ENCODE peak calls at places on chromosomes 13 and 19, in eight cellular contexts. M is GM12878, S is K562, E is uterus, Q is AG04450, N is BJ, A is mucosa of descending colon, X is thoracic aorta. Z is an unnamed sample.

GRCh38 chr13:51821666-51822065 is 17.7 kb upstream of the DHRS12 start:
- DNase-seq in M (no peak), S (no peak), E (no peak), Q (no peak), N (no peak), A (no peak), X (no peak), Z (no peak)

GRCh38 chr19:51439021-51439465 is 19.2 kb downstream of the SIGLEC8 start:
- DNase-seq in M (no peak), S (peak), E (no peak), Q (no peak), N (no peak), A (peak), X (no peak), Z (no peak)

GRCh38 chr13:29926077-29926476 is 75.7 kb upstream of the UBL3 start:
- DNase-seq in M (no peak), S (no peak), E (no peak), Q (no peak), N (no peak), A (no peak), X (no peak), Z (no peak)

GRCh38 chr13:21673592-21674270 is 2.9 kb downstream of the FGF9 start:
- DNase-seq in M (no peak), S (peak), E (no peak), Q (no peak), N (no peak), A (peak), X (no peak), Z (no peak)

GRCh38 chr19:43901395-43902390 is 33.4 kb downstream of the ZNF45 start:
- DNase-seq in M (peak), S (peak), E (peak), Q (peak), N (peak), A (peak), X (no peak), Z (peak)

GRCh38 chr13:32075150-32075851 is 43.7 kb downstream of the FRY start:
- DNase-seq in M (no peak), S (no peak), E (no peak), Q (no peak), N (no peak), A (no peak), X (no peak), Z (no peak)

GRCh38 chr19:22634450-22634827 is 315 bp downstream of the ZNF492 start:
- DNase-seq in M (no peak), S (no peak), E (no peak), Q (no peak), N (no peak), A (no peak), X (no peak), Z (no peak)

GRCh38 chr13:76226941-76227340 is 590.8 kb downstream of the LMO7 start:
- DNase-seq in M (no peak), S (no peak), E (no peak), Q (peak), N (no peak), A (no peak), X (no peak), Z (no peak)

GRCh38 chr13:48403151-48403631 is 9.7 kb downstream of the LPAR6 start:
- DNase-seq in M (peak), S (no peak), E (no peak), Q (no peak), N (no peak), A (no peak), X (no peak), Z (no peak)

GRCh38 chr13:69817333-69817732 is 290.3 kb upstream of the ATXN8OS start:
- DNase-seq in M (no peak), S (no peak), E (no peak), Q (no peak), N (no peak), A (no peak), X (no peak), Z (no peak)
- TF ChIP-seq CTCF in M (no peak), S (no peak), E (no peak), Q (no peak), N (no peak), A (no peak), X (no peak), Z (no peak)

GRCh38 chr19:8357007-8357521 is 6.9 kb upstream of the ANGPTL4 start:
- DNase-seq in M (no peak), S (no peak), E (no peak), Q (no peak), N (no peak), A (no peak), X (no peak), Z (no peak)

GRCh38 chr19:8361921-8362793 is 1.8 kb upstream of the ANGPTL4 start:
- DNase-seq in M (no peak), S (no peak), E (peak), Q (peak), N (peak), A (peak), X (peak), Z (peak)

GRCh38 chr19:8363803-8364771 is at the start of gene ANGPTL4:
- DNase-seq in M (no peak), S (peak), E (peak), Q (no peak), N (no peak), A (peak), X (peak), Z (no peak)

GRCh38 chr19:8358948-8359347 is 5.0 kb upstream of the ANGPTL4 start:
- DNase-seq in M (no peak), S (no peak), E (no peak), Q (no peak), N (no peak), A (no peak), X (no peak), Z (no peak)

GRCh38 chr19:8360196-8360595 is 3.8 kb upstream of the ANGPTL4 start:
- DNase-seq in M (no peak), S (no peak), E (no peak), Q (no peak), N (no peak), A (no peak), X (no peak), Z (no peak)
- H3K4me3 ChIP-seq in M (no peak), S (no peak), E (no peak), Q (no peak), N (no peak), A (no peak), X (no peak), Z (no peak)

DNA sequence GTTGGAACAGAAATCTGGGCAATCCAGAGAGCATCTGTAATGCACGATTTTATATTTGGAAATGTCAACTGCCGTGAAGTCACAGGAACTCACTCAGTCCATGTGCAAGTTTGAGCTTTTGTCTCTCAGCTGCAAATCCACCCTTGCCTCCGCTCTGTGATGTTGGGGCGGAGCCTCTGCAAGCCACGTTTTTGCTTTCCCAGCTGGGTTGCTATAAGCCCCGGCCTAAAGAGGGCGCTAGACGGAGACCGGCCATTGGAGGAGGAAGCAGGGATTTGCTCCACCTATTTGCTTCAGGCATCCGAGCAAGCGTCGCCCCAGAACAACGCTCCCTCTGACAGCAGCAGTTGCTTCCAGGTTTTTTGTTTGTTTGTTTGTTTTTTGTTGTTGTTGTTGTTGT is 56.2 kb downstream of the TRPM4 start:
- DNase-seq in M (no peak), S (peak), E (no peak), Q (no peak), N (no peak), A (no peak), X (no peak), Z (no peak)
- TF ChIP-seq CTCF in M (no peak), S (peak), E (no peak), Q (no peak), N (peak), A (no peak), X (no peak), Z (no peak)

GRCh38 chr19:5111051-5111450 is 142.1 kb downstream of the KDM4B start:
- DNase-seq in M (no peak), S (no peak), E (no peak), Q (no peak), N (no peak), A (no peak), X (no peak), Z (no peak)
- H3K4me3 ChIP-seq in M (no peak), S (no peak), E (no peak), Q (no peak), N (no peak), A (no peak), X (no peak), Z (no peak)

DNA sequence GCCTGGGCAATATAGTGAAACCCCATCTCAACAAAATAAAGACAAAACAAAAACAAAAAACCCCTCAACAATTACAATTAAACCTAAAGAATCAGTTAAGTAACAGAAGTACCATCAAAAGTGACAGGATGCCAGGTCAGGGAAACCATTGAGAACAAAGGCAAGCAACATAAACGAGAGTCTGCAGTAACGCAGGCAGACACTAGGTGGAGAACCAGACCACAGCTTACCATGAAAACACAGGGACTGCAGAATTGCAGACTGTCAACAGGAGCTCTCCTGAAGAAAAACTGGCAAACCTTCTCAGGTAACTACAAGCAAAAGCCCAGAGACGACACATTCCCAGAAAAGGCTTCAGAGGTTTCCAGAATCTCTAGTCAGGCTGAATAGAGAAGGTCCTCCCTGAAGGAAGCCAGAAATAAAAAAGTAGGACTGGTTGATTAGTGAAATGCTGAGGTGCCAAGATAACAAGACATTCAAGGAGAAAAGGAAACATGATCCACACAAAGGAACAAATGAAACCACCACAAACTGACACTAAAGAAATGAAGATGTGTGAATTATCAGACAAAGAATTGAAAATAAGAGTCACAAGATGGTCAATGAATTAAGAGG is 2.2 kb upstream of the ZNF665 start:
- DNase-seq in M (peak), S (peak), E (peak), Q (peak), N (no peak), A (no peak), X (peak), Z (no peak)
- TF ChIP-seq CTCF in M (peak), S (peak), E (peak), Q (peak), N (peak), A (peak), X (peak), Z (peak)

GRCh38 chr13:108496364-108497215 is 132.8 kb upstream of the MYO16 start:
- DNase-seq in M (no peak), S (no peak), E (no peak), Q (no peak), N (no peak), A (no peak), X (no peak), Z (no peak)
- H3K4me3 ChIP-seq in M (no peak), S (peak), E (no peak), Q (no peak), N (no peak), A (no peak), X (peak), Z (no peak)

GRCh38 chr19:42117076-42117475 is 15.2 kb downstream of the POU2F2 start:
- DNase-seq in M (no peak), S (no peak), E (no peak), Q (no peak), N (no peak), A (no peak), X (no peak), Z (no peak)

GRCh38 chr19:42115705-42116104 is 16.5 kb downstream of the POU2F2 start:
- DNase-seq in M (no peak), S (no peak), E (no peak), Q (no peak), N (no peak), A (no peak), X (no peak), Z (no peak)

GRCh38 chr19:42114412-42114811 is 17.8 kb downstream of the POU2F2 start:
- DNase-seq in M (peak), S (no peak), E (no peak), Q (no peak), N (no peak), A (no peak), X (no peak), Z (no peak)

GRCh38 chr19:42115219-42115618 is 17.0 kb downstream of the POU2F2 start:
- DNase-seq in M (no peak), S (no peak), E (no peak), Q (no peak), N (no peak), A (no peak), X (no peak), Z (no peak)

DNA sequence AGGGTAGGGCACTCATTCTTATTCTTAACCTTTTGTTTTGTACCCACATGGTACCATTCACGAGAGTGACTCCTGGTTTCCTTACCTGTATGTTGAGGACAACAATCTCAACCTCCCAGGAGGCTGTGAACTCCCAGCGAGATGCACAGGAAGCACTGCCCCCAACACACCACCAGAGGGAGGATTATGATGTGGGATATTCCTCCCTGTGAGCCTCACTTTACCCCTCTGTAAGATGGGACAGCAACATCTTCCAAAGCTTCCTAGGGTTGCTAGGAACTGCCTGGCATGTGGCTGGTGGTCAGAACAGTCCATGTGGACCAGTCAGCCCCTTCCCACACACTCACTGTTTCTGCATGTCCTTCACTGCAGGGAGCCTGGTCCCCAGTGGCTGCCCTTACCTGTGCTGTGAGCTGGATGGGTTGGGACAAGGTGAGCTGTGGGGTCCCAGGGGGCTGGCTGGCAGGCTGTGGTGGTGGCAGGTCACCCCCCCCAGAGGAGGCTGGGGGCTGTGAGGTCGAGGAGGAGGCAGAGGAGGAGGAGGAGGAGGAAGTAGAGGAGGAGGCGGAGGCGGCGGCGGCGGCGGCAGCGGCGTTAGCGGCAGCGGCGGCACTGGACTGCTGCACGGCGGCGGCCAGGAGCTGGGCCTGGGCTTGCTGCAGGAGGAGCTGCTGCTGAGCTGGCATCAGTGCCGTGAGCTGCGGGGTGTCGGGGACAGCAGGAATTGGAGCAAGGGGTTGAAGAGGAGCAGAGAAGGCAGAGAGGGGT is 15.8 kb downstream of the POU2F2 start:
- DNase-seq in M (no peak), S (no peak), E (no peak), Q (no peak), N (no peak), A (no peak), X (no peak), Z (no peak)
- TF ChIP-seq CTCF in M (peak), S (peak), E (no peak), Q (peak), N (peak), A (no peak), X (no peak), Z (no peak)

DNA sequence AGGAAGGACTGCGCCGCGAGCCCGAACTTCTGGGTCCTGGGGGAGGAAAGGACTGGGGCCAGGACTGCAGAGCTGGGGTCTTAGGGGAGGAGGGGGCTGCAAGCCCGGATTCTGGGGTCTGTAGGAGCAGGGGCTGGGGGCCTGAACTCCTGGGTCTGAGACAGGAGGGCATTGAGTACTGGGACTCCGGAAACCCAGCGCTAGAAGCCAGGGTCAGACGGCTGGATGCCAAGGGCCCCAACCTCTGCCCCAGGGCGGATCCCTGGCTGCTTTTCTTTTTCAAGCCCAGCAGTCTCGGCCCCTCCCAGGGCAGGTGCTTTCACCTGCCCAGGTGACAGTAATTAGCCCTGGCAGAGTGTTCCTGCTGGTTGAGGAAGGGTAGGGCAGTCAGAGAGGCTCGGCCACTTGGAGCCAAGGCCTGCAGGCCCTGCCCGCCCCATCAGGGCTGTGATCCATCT is 2.3 kb downstream of the MYH14 start:
- DNase-seq in M (no peak), S (no peak), E (no peak), Q (no peak), N (no peak), A (peak), X (no peak), Z (no peak)
- H3K4me3 ChIP-seq in M (no peak), S (no peak), E (no peak), Q (no peak), N (no peak), A (peak), X (no peak), Z (no peak)

DNA sequence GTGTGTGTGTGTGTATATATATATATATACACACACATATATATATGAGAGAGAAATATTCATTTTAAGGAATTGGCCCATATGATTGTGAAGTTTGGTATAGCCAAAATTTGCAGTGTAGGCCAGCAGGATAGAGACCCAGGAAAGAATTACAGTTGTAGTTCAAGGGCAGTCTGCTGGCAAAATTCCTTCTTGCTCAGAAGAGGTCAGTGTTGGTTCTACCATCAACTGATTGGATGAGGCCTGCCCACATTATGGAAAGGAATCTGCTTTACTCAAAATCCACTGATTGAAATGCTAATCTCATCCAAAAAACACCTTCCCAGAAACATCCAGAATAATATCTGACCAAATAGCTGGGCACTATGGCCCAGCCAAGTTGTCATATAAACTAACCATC is 24.0 kb downstream of the RNF6 start:
- DNase-seq in M (no peak), S (no peak), E (no peak), Q (no peak), N (no peak), A (no peak), X (no peak), Z (no peak)
- TF ChIP-seq CTCF in M (no peak), S (no peak), E (no peak), Q (no peak), N (no peak), A (no peak), X (no peak), Z (no peak)

Z was measured in AG04449.